ENCODE peak calls at places on chromosomes 2 and 18, in four cellular contexts. Z, R, Y and F are unnamed samples.

GRCh38 chr2:239044336-239044735 is 196.5 kb downstream of the TWIST2 start:
- DNase-seq in R (no peak), Z (no peak), Y (no peak), F (no peak)

GRCh38 chr2:70854416-70854815 is 18.8 kb upstream of the CD207 start:
- DNase-seq in Y (no peak), R (no peak), Z (no peak), F (no peak)

GRCh38 chr18:76974345-76974744 is 152.0 kb downstream of the ZNF236 start:
- DNase-seq in R (no peak), Y (no peak), Z (no peak), F (no peak)

GRCh38 chr2:72147303-72147970 is at the start of gene CYP26B1:
- DNase-seq in R (no peak), Y (no peak), Z (no peak), F (no peak)

GRCh38 chr18:36580874-36581750 is 247.7 kb downstream of the TPGS2 start:
- DNase-seq in Z (peak), R (no peak), Y (no peak), F (no peak)

GRCh38 chr2:120305296-120305695 is 40.6 kb upstream of the INHBB start:
- DNase-seq in Y (peak), R (peak), Z (no peak), F (peak)

GRCh38 chr2:41718703-41719102 is 329.1 kb upstream of the PKDCC start:
- DNase-seq in Z (no peak), Y (no peak), R (no peak), F (no peak)

GRCh38 chr2:30392097-30392496 is 54.9 kb upstream of the LCLAT1 start:
- DNase-seq in Z (no peak), Y (no peak), R (no peak), F (no peak)

GRCh38 chr2:240260664-240261063 is 120.2 kb upstream of the OTOS start:
- DNase-seq in Z (no peak), R (no peak), Y (no peak), F (no peak)

GRCh38 chr18:44246001-44246400 is 434.7 kb upstream of the SETBP1 start:
- DNase-seq in Y (no peak), Z (no peak), R (no peak), F (no peak)

GRCh38 chr2:134372141-134372540 is 118.3 kb downstream of the MGAT5 start:
- DNase-seq in Y (no peak), Z (peak), R (no peak), F (no peak)
- TF ChIP-seq MAZ in Y (no peak), Z (no peak), R (no peak), F (no peak)

GRCh38 chr2:144894612-144895300 is 374.8 kb upstream of the ZEB2 start:
- DNase-seq in Y (no peak), Z (no peak), R (no peak), F (no peak)

GRCh38 chr2:144889348-144889747 is 369.4 kb upstream of the ZEB2 start:
- DNase-seq in R (no peak), Z (no peak), Y (no peak), F (no peak)

GRCh38 chr2:144886847-144887246 is 366.9 kb upstream of the ZEB2 start:
- DNase-seq in Y (no peak), Z (no peak), R (no peak), F (no peak)

DNA sequence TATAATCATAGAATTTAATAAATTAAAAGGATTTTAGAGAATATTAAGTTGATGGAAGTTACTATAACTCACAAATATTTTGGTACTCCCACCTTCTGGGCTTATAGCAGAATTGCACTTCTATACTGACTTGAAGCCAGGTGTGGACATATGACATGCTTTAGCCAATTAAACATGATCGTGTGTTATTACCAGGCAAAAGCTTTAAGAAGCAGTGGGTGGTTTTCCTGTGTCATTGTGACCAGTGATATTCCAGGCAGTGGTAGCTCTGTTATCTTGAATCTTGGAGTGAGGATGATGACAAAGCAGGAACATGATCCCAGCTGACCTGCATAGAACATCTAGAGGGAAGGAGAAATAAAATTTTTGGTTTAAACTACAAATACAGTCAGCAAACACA is 370.9 kb upstream of the ZEB2 start:
- DNase-seq in Z (peak), Y (peak), R (no peak), F (peak)
- TF ChIP-seq CTCF in Z (peak), Y (no peak), R (no peak), F (no peak)

GRCh38 chr2:235618039-235618438 is 124.2 kb downstream of the AGAP1 start:
- DNase-seq in Z (peak), R (no peak), Y (no peak), F (no peak)
- TF ChIP-seq MAZ in Z (no peak), R (no peak), Y (no peak), F (no peak)

DNA sequence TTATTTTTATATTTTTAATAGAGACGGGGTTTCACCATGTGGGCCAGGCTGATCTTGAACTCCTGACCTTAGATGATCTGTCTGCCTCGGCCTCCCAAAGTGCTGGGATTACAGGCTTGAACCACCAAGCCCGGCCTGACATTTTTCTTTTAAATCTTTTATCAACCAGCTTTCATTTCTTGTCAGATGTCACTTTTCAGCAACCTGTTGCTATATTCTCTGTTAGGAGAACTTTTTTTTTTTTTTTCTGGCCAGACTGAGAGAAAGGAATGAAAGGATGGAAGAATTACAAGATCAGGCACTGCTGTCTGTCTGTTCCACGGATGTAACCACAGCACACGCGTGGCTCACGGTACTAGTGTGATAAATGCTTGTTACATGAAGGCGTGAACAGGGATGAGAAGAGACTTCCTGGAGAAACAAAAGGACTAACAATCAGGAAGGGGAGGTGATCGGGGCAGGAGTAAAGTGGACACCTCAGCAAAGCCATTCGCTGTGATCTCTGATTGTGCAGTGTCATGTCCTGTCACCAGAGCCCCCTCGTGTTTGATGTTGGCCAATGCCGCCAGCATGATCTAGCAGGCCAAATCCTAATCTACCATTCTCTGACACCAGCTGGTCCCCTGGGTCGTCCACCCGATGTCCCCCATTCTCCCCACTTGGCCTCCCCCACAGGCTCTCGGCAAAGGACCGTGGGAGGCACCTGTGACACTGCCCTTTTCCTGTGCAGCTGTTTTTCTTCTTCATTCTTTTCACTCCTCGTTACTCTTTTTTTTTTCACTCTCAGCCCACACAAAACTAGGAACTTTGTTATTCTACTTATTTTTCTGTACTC is 146.6 kb downstream of the TGIF1 start:
- DNase-seq in Y (peak), Z (peak), R (peak), F (peak)
- TF ChIP-seq CTCF in Y (peak), Z (no peak), R (peak), F (no peak)

GRCh38 chr2:84969511-84970265 is 1.3 kb upstream of the KCMF1 start:
- DNase-seq in Z (peak), Y (no peak), R (no peak), F (peak)
- TF ChIP-seq MAZ in Z (no peak), Y (no peak), R (no peak), F (no peak)

DNA sequence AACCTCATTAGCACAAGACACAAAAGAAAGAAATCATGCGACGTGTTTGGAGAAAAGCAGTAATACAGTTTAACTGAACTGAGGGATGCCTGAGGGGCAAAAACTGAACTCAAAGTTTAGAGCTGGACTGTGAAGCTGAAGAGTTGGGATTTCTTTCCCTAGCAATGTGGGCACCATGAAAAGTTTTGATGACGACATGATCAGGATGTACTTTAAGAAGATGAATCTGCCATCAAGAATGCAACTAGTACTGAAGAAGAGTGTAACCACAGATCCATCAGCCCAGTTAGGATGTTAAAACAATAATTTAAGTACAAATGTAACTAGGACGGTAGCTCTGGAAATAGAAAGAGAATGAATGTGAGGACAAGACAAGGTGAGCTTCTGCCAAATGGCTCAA is 196.2 kb downstream of the VWC2L start:
- DNase-seq in Z (peak), Y (no peak), R (no peak), F (no peak)
- TF ChIP-seq CTCF in Z (no peak), Y (no peak), R (no peak), F (no peak)

GRCh38 chr2:63029058-63029457 is 21.6 kb upstream of the OTX1 start:
- DNase-seq in Y (no peak), R (no peak), Z (peak), F (no peak)
- TF ChIP-seq MAZ in Y (no peak), R (no peak), Z (no peak), F (no peak)